ENCODE peak calls at places on chromosomes 3 and 15, in eight cellular contexts. W is effector CD4-positive, alpha-beta T cell; M is NCI-H2081; F is amygdala; O is stimulated activated CD4-positive, alpha-beta T cell treated with anti-CD3 and anti-CD28 coated beads, Interleukin-4, amount 100 ng/mL, for 48 hours; D is KG1; Y is NCI-H1694; J is T47D. E is an unnamed sample.

GRCh38 chr3:18127181-18127863 is 297.8 kb downstream of the SATB1 start:
- DNase-seq in W (no peak), M (no peak), F (no peak), O (no peak), D (peak), Y (no peak), J (peak), E (no peak)

GRCh38 chr15:99467861-99468460 is 97.8 kb upstream of the MEF2A start:
- DNase-seq in W (no peak), M (no peak), F (no peak), O (no peak), D (no peak), Y (no peak), J (no peak), E (no peak)

GRCh38 chr15:37695719-37696118 is 238.7 kb upstream of the TMCO5A start:
- DNase-seq in W (no peak), M (no peak), F (no peak), O (no peak), D (no peak), Y (no peak), J (no peak), E (no peak)

GRCh38 chr15:82838096-82838735 is 28.8 kb downstream of the WHAMM start:
- DNase-seq in W (no peak), M (no peak), F (no peak), O (no peak), D (no peak), Y (no peak), J (no peak), E (no peak)

GRCh38 chr15:77568960-77569646 is 63.6 kb downstream of the LINGO1 start:
- DNase-seq in W (no peak), M (no peak), F (no peak), O (no peak), D (no peak), Y (no peak), J (peak), E (no peak)

GRCh38 chr15:74121858-74122257 is 8.5 kb upstream of the ISLR2 start:
- DNase-seq in W (no peak), M (no peak), F (no peak), O (no peak), D (no peak), Y (no peak), J (no peak), E (no peak)

GRCh38 chr15:33074942-33075341 is 119.6 kb downstream of the FMN1 start:
- DNase-seq in W (no peak), M (no peak), F (no peak), O (no peak), D (no peak), Y (no peak), J (peak), E (no peak)

GRCh38 chr3:149299938-149300791 is 33.3 kb downstream of the TM4SF18 start:
- DNase-seq in W (no peak), M (peak), F (no peak), O (no peak), D (no peak), Y (no peak), J (peak), E (no peak)

GRCh38 chr3:55089211-55089610 is 161.4 kb upstream of the LRTM1 start:
- DNase-seq in W (no peak), M (no peak), F (no peak), O (no peak), D (no peak), Y (no peak), J (no peak), E (no peak)

GRCh38 chr3:12051586-12051985 is 47.4 kb downstream of the SYN2 start:
- DNase-seq in W (no peak), M (no peak), F (no peak), O (no peak), D (no peak), Y (no peak), J (no peak), E (no peak)

GRCh38 chr3:139353920-139354556 is 10.2 kb downstream of the MRPS22 start:
- DNase-seq in W (no peak), M (peak), F (no peak), O (no peak), D (no peak), Y (no peak), J (peak), E (no peak)

GRCh38 chr15:42914728-42915497 is 5.7 kb downstream of the TTBK2 start:
- DNase-seq in W (no peak), M (no peak), F (no peak), O (no peak), D (no peak), Y (no peak), J (no peak), E (no peak)

GRCh38 chr3:8555705-8556314 is 54.2 kb downstream of the LMCD1 start:
- DNase-seq in W (no peak), M (no peak), F (no peak), O (no peak), D (no peak), Y (no peak), J (no peak), E (no peak)

GRCh38 chr15:100334456-100334855 is 7.3 kb downstream of the ADAMTS17 start:
- DNase-seq in W (no peak), M (no peak), F (no peak), O (no peak), D (no peak), Y (no peak), J (no peak), E (no peak)

GRCh38 chr3:7787871-7788828 is 713.5 kb upstream of the LMCD1 start:
- DNase-seq in W (no peak), M (no peak), F (no peak), O (no peak), D (no peak), Y (no peak), J (no peak), E (no peak)

GRCh38 chr3:71168961-71169411 is 414.5 kb downstream of the FOXP1 start:
- DNase-seq in W (no peak), M (no peak), F (no peak), O (no peak), D (no peak), Y (no peak), J (no peak), E (no peak)

GRCh38 chr15:99359760-99360159 is 108.5 kb downstream of the LRRC28 start:
- DNase-seq in W (no peak), M (no peak), F (no peak), O (no peak), D (peak), Y (no peak), J (no peak), E (no peak)

GRCh38 chr3:16050641-16051467 is 123.6 kb upstream of the GALNT15 start:
- DNase-seq in W (no peak), M (no peak), F (no peak), O (no peak), D (peak), Y (no peak), J (no peak), E (no peak)

GRCh38 chr3:128998532-128998931 is 2.6 kb upstream of the EFCC1 start:
- DNase-seq in W (no peak), M (peak), F (no peak), O (no peak), D (peak), Y (no peak), J (no peak), E (no peak)

GRCh38 chr3:4647411-4647810 is 154.3 kb downstream of the ITPR1 start:
- DNase-seq in W (no peak), M (no peak), F (no peak), O (no peak), D (no peak), Y (no peak), J (no peak), E (no peak)

GRCh38 chr3:126473292-126474168 is 2.2 kb downstream of the ZXDC start:
- DNase-seq in W (no peak), M (no peak), F (no peak), O (no peak), D (no peak), Y (no peak), J (peak), E (no peak)

GRCh38 chr15:81945014-81945615 is 100.7 kb downstream of the MEX3B start:
- DNase-seq in W (no peak), M (no peak), F (no peak), O (no peak), D (no peak), Y (no peak), J (no peak), E (no peak)

GRCh38 chr3:4751057-4752051 is 227.9 kb upstream of the BHLHE40 start:
- DNase-seq in W (no peak), M (no peak), F (no peak), O (no peak), D (no peak), Y (no peak), J (peak), E (no peak)

GRCh38 chr15:89052474-89052873 is 35.8 kb upstream of the ABHD2 start:
- DNase-seq in W (no peak), M (no peak), F (no peak), O (no peak), D (no peak), Y (no peak), J (no peak), E (no peak)

GRCh38 chr3:188061133-188061532 is 92.8 kb upstream of the LPP start:
- DNase-seq in W (peak), M (no peak), F (no peak), O (peak), D (no peak), Y (no peak), J (peak), E (peak)

GRCh38 chr3:98986073-98986472 is 84.6 kb upstream of the DCBLD2 start:
- DNase-seq in W (no peak), M (no peak), F (no peak), O (no peak), D (no peak), Y (no peak), J (no peak), E (no peak)

GRCh38 chr15:70669006-70669602 is 94.3 kb downstream of the UACA start:
- DNase-seq in W (no peak), M (no peak), F (no peak), O (no peak), D (no peak), Y (no peak), J (no peak), E (no peak)

GRCh38 chr3:172138031-172138538 is 98.7 kb downstream of the FNDC3B start:
- DNase-seq in W (no peak), M (no peak), F (no peak), O (no peak), D (no peak), Y (no peak), J (peak), E (no peak)

GRCh38 chr15:42825599-42825998 is 88.7 kb upstream of the CDAN1 start:
- DNase-seq in W (no peak), M (no peak), F (no peak), O (no peak), D (no peak), Y (no peak), J (no peak), E (no peak)

E was measured in activated gamma-delta T cell treated with Interleukin-2 at 50 U/mL for 16 hours.